ENCODE peak calls at places on chromosome 5, in nine cellular contexts. One of them, this sample, is unnamed.

GRCh38 chr5:178642351-178642909 is 15.6 kb upstream of the CLK4 start:
- DNase-seq in uterus: no peak
- DNase-seq in amygdala: no peak
- DNase-seq in NAMALWA: no peak
- DNase-seq in AG08395: peak
- DNase-seq in stimulated activated CD8-positive, alpha-beta memory T cell treated with anti-CD3 and anti-CD28 coated beads, Interleukin-2, amount 100 ng/mL, for 48 hours: no peak
- DNase-seq in hippocampal formation: no peak
- DNase-seq in T-helper 2 cell: no peak
- DNase-seq in COR-L47: peak
- DNase-seq in this sample: no peak

GRCh38 chr5:91332267-91333044 is 50.7 kb downstream of the ARRDC3 start:
- DNase-seq in uterus: no peak
- DNase-seq in amygdala: no peak
- DNase-seq in NAMALWA: no peak
- DNase-seq in AG08395: peak
- DNase-seq in stimulated activated CD8-positive, alpha-beta memory T cell treated with anti-CD3 and anti-CD28 coated beads, Interleukin-2, amount 100 ng/mL, for 48 hours: no peak
- DNase-seq in hippocampal formation: no peak
- DNase-seq in T-helper 2 cell: no peak
- DNase-seq in COR-L47: no peak
- DNase-seq in this sample: no peak

GRCh38 chr5:111762895-111763294 is 5.9 kb upstream of the NREP start:
- DNase-seq in uterus: no peak
- DNase-seq in amygdala: no peak
- DNase-seq in NAMALWA: no peak
- DNase-seq in AG08395: no peak
- DNase-seq in stimulated activated CD8-positive, alpha-beta memory T cell treated with anti-CD3 and anti-CD28 coated beads, Interleukin-2, amount 100 ng/mL, for 48 hours: no peak
- DNase-seq in hippocampal formation: no peak
- DNase-seq in T-helper 2 cell: no peak
- DNase-seq in COR-L47: no peak
- DNase-seq in this sample: no peak

GRCh38 chr5:56829137-56829536 is 13.8 kb downstream of the MAP3K1 start:
- DNase-seq in uterus: no peak
- DNase-seq in amygdala: no peak
- DNase-seq in NAMALWA: no peak
- DNase-seq in AG08395: no peak
- DNase-seq in stimulated activated CD8-positive, alpha-beta memory T cell treated with anti-CD3 and anti-CD28 coated beads, Interleukin-2, amount 100 ng/mL, for 48 hours: peak
- DNase-seq in hippocampal formation: no peak
- DNase-seq in T-helper 2 cell: peak
- DNase-seq in COR-L47: no peak
- DNase-seq in this sample: peak

GRCh38 chr5:151630088-151630487 is 39.0 kb upstream of the FAT2 start:
- DNase-seq in uterus: no peak
- DNase-seq in amygdala: no peak
- DNase-seq in NAMALWA: no peak
- DNase-seq in AG08395: no peak
- DNase-seq in stimulated activated CD8-positive, alpha-beta memory T cell treated with anti-CD3 and anti-CD28 coated beads, Interleukin-2, amount 100 ng/mL, for 48 hours: no peak
- DNase-seq in hippocampal formation: no peak
- DNase-seq in T-helper 2 cell: no peak
- DNase-seq in COR-L47: no peak
- DNase-seq in this sample: no peak

GRCh38 chr5:84885479-84886258 is 501.0 kb upstream of the EDIL3 start:
- DNase-seq in uterus: peak
- DNase-seq in amygdala: peak
- DNase-seq in NAMALWA: no peak
- DNase-seq in AG08395: no peak
- DNase-seq in stimulated activated CD8-positive, alpha-beta memory T cell treated with anti-CD3 and anti-CD28 coated beads, Interleukin-2, amount 100 ng/mL, for 48 hours: no peak
- DNase-seq in hippocampal formation: no peak
- DNase-seq in T-helper 2 cell: no peak
- DNase-seq in COR-L47: no peak
- DNase-seq in this sample: no peak

GRCh38 chr5:63959177-63959982 is 2.9 kb downstream of the HTR1A start:
- DNase-seq in uterus: no peak
- DNase-seq in amygdala: peak
- DNase-seq in NAMALWA: no peak
- DNase-seq in AG08395: no peak
- DNase-seq in stimulated activated CD8-positive, alpha-beta memory T cell treated with anti-CD3 and anti-CD28 coated beads, Interleukin-2, amount 100 ng/mL, for 48 hours: no peak
- DNase-seq in hippocampal formation: no peak
- DNase-seq in T-helper 2 cell: no peak
- DNase-seq in COR-L47: no peak
- DNase-seq in this sample: no peak

GRCh38 chr5:123089971-123090640 is 1.1 kb downstream of the PRDM6 start:
- DNase-seq in uterus: no peak
- DNase-seq in amygdala: no peak
- DNase-seq in NAMALWA: no peak
- DNase-seq in AG08395: peak
- DNase-seq in stimulated activated CD8-positive, alpha-beta memory T cell treated with anti-CD3 and anti-CD28 coated beads, Interleukin-2, amount 100 ng/mL, for 48 hours: no peak
- DNase-seq in hippocampal formation: no peak
- DNase-seq in T-helper 2 cell: no peak
- DNase-seq in COR-L47: peak
- DNase-seq in this sample: no peak

GRCh38 chr5:173319610-173320100 is 8.6 kb downstream of the STC2 start:
- DNase-seq in uterus: no peak
- DNase-seq in amygdala: no peak
- DNase-seq in NAMALWA: no peak
- DNase-seq in AG08395: no peak
- DNase-seq in stimulated activated CD8-positive, alpha-beta memory T cell treated with anti-CD3 and anti-CD28 coated beads, Interleukin-2, amount 100 ng/mL, for 48 hours: no peak
- DNase-seq in hippocampal formation: no peak
- DNase-seq in T-helper 2 cell: no peak
- DNase-seq in COR-L47: no peak
- DNase-seq in this sample: no peak

GRCh38 chr5:81216152-81216551 is 17.0 kb upstream of the CKMT2 start:
- DNase-seq in uterus: no peak
- DNase-seq in amygdala: no peak
- DNase-seq in NAMALWA: no peak
- DNase-seq in AG08395: no peak
- DNase-seq in stimulated activated CD8-positive, alpha-beta memory T cell treated with anti-CD3 and anti-CD28 coated beads, Interleukin-2, amount 100 ng/mL, for 48 hours: no peak
- DNase-seq in hippocampal formation: no peak
- DNase-seq in T-helper 2 cell: no peak
- DNase-seq in COR-L47: no peak
- DNase-seq in this sample: no peak

GRCh38 chr5:53603009-53603687 is 42.7 kb downstream of the NDUFS4 start:
- DNase-seq in uterus: no peak
- DNase-seq in amygdala: peak
- DNase-seq in NAMALWA: no peak
- DNase-seq in AG08395: peak
- DNase-seq in stimulated activated CD8-positive, alpha-beta memory T cell treated with anti-CD3 and anti-CD28 coated beads, Interleukin-2, amount 100 ng/mL, for 48 hours: no peak
- DNase-seq in hippocampal formation: peak
- DNase-seq in T-helper 2 cell: no peak
- DNase-seq in COR-L47: no peak
- DNase-seq in this sample: no peak

GRCh38 chr5:65100846-65101678 is 332.3 kb downstream of the CWC27 start:
- DNase-seq in uterus: peak
- DNase-seq in amygdala: no peak
- DNase-seq in NAMALWA: peak
- DNase-seq in AG08395: peak
- DNase-seq in stimulated activated CD8-positive, alpha-beta memory T cell treated with anti-CD3 and anti-CD28 coated beads, Interleukin-2, amount 100 ng/mL, for 48 hours: no peak
- DNase-seq in hippocampal formation: no peak
- DNase-seq in T-helper 2 cell: no peak
- DNase-seq in COR-L47: peak
- DNase-seq in this sample: no peak

GRCh38 chr5:96476654-96477053 is 43.6 kb upstream of the PCSK1 start:
- DNase-seq in uterus: no peak
- DNase-seq in amygdala: no peak
- DNase-seq in NAMALWA: no peak
- DNase-seq in AG08395: no peak
- DNase-seq in stimulated activated CD8-positive, alpha-beta memory T cell treated with anti-CD3 and anti-CD28 coated beads, Interleukin-2, amount 100 ng/mL, for 48 hours: no peak
- DNase-seq in hippocampal formation: no peak
- DNase-seq in T-helper 2 cell: no peak
- DNase-seq in COR-L47: no peak
- DNase-seq in this sample: no peak

GRCh38 chr5:123776761-123777160 is 264.8 kb downstream of the CSNK1G3 start:
- DNase-seq in uterus: no peak
- DNase-seq in amygdala: no peak
- DNase-seq in NAMALWA: no peak
- DNase-seq in AG08395: peak
- DNase-seq in stimulated activated CD8-positive, alpha-beta memory T cell treated with anti-CD3 and anti-CD28 coated beads, Interleukin-2, amount 100 ng/mL, for 48 hours: no peak
- DNase-seq in hippocampal formation: no peak
- DNase-seq in T-helper 2 cell: no peak
- DNase-seq in COR-L47: no peak
- DNase-seq in this sample: no peak

GRCh38 chr5:180802325-180803180 is at the start of gene MGAT1:
- DNase-seq in uterus: peak
- DNase-seq in amygdala: no peak
- DNase-seq in NAMALWA: peak
- DNase-seq in AG08395: peak
- DNase-seq in stimulated activated CD8-positive, alpha-beta memory T cell treated with anti-CD3 and anti-CD28 coated beads, Interleukin-2, amount 100 ng/mL, for 48 hours: peak
- DNase-seq in hippocampal formation: peak
- DNase-seq in T-helper 2 cell: peak
- DNase-seq in COR-L47: peak
- DNase-seq in this sample: peak

GRCh38 chr5:16901038-16901644 is 34.9 kb downstream of the MYO10 start:
- DNase-seq in uterus: no peak
- DNase-seq in amygdala: no peak
- DNase-seq in NAMALWA: no peak
- DNase-seq in AG08395: no peak
- DNase-seq in stimulated activated CD8-positive, alpha-beta memory T cell treated with anti-CD3 and anti-CD28 coated beads, Interleukin-2, amount 100 ng/mL, for 48 hours: no peak
- DNase-seq in hippocampal formation: no peak
- DNase-seq in T-helper 2 cell: no peak
- DNase-seq in COR-L47: no peak
- DNase-seq in this sample: no peak

GRCh38 chr5:141373673-141374317 is at the start of gene PCDHGA6:
- DNase-seq in uterus: no peak
- DNase-seq in amygdala: no peak
- DNase-seq in NAMALWA: peak
- DNase-seq in AG08395: no peak
- DNase-seq in stimulated activated CD8-positive, alpha-beta memory T cell treated with anti-CD3 and anti-CD28 coated beads, Interleukin-2, amount 100 ng/mL, for 48 hours: no peak
- DNase-seq in hippocampal formation: no peak
- DNase-seq in T-helper 2 cell: no peak
- DNase-seq in COR-L47: no peak
- DNase-seq in this sample: no peak

GRCh38 chr5:178625679-178626483 is 969 bp downstream of the CLK4 start:
- DNase-seq in uterus: no peak
- DNase-seq in amygdala: no peak
- DNase-seq in NAMALWA: peak
- DNase-seq in AG08395: peak
- DNase-seq in stimulated activated CD8-positive, alpha-beta memory T cell treated with anti-CD3 and anti-CD28 coated beads, Interleukin-2, amount 100 ng/mL, for 48 hours: no peak
- DNase-seq in hippocampal formation: no peak
- DNase-seq in T-helper 2 cell: no peak
- DNase-seq in COR-L47: no peak
- DNase-seq in this sample: no peak

GRCh38 chr5:150653145-150653761 is 7.8 kb upstream of the MYOZ3 start:
- DNase-seq in uterus: no peak
- DNase-seq in amygdala: no peak
- DNase-seq in NAMALWA: no peak
- DNase-seq in AG08395: peak
- DNase-seq in stimulated activated CD8-positive, alpha-beta memory T cell treated with anti-CD3 and anti-CD28 coated beads, Interleukin-2, amount 100 ng/mL, for 48 hours: no peak
- DNase-seq in hippocampal formation: no peak
- DNase-seq in T-helper 2 cell: no peak
- DNase-seq in COR-L47: no peak
- DNase-seq in this sample: no peak

GRCh38 chr5:175195698-175196656 is 248.0 kb downstream of the DRD1 start:
- DNase-seq in uterus: no peak
- DNase-seq in amygdala: no peak
- DNase-seq in NAMALWA: no peak
- DNase-seq in AG08395: peak
- DNase-seq in stimulated activated CD8-positive, alpha-beta memory T cell treated with anti-CD3 and anti-CD28 coated beads, Interleukin-2, amount 100 ng/mL, for 48 hours: no peak
- DNase-seq in hippocampal formation: no peak
- DNase-seq in T-helper 2 cell: no peak
- DNase-seq in COR-L47: no peak
- DNase-seq in this sample: no peak

GRCh38 chr5:133945561-133945960 is 22.9 kb downstream of the C5orf15 start:
- DNase-seq in uterus: no peak
- DNase-seq in amygdala: no peak
- DNase-seq in NAMALWA: no peak
- DNase-seq in AG08395: peak
- DNase-seq in stimulated activated CD8-positive, alpha-beta memory T cell treated with anti-CD3 and anti-CD28 coated beads, Interleukin-2, amount 100 ng/mL, for 48 hours: no peak
- DNase-seq in hippocampal formation: no peak
- DNase-seq in T-helper 2 cell: no peak
- DNase-seq in COR-L47: no peak
- DNase-seq in this sample: no peak